ENCODE peak calls at places on chromosomes 16 and 17, in five cellular contexts. J is activated naive CD4-positive, alpha-beta T cell; G is stromal cell of bone marrow; D is C1 segment of cervical spinal cord; O is LHCN-M2. Y is an unnamed sample.

GRCh38 chr16:69861276-69862030 is 89.7 kb upstream of the CLEC18A start:
- DNase-seq in J (no peak), G (peak), D (no peak), O (peak), Y (no peak)

GRCh38 chr16:70494777-70495176 is 28.6 kb downstream of the COG4 start:
- DNase-seq in J (no peak), G (no peak), D (no peak), O (no peak), Y (no peak)

GRCh38 chr17:4559139-4559791 is 1.1 kb downstream of the GGT6 start:
- DNase-seq in J (no peak), G (no peak), D (no peak), O (no peak), Y (no peak)

GRCh38 chr17:36627101-36627500 is 25.7 kb downstream of the MRM1 start:
- DNase-seq in J (no peak), G (no peak), D (no peak), O (no peak), Y (no peak)

GRCh38 chr17:3260600-3260999 is 37.6 kb downstream of the OR3A1 start:
- DNase-seq in J (no peak), G (no peak), D (no peak), O (no peak), Y (no peak)

GRCh38 chr16:78118469-78119025 is 19.1 kb downstream of the WWOX start:
- DNase-seq in J (no peak), G (no peak), D (no peak), O (no peak), Y (no peak)

GRCh38 chr16:81799138-81799504 is 20.0 kb downstream of the PLCG2 start:
- DNase-seq in J (no peak), G (no peak), D (no peak), O (no peak), Y (no peak)

GRCh38 chr16:8660841-8661301 is 13.5 kb upstream of the ABAT start:
- DNase-seq in J (no peak), G (no peak), D (no peak), O (peak), Y (peak)

GRCh38 chr16:83117810-83118209 is 491.0 kb downstream of the CDH13 start:
- DNase-seq in J (no peak), G (no peak), D (no peak), O (no peak), Y (no peak)

GRCh38 chr16:27698746-27699145 is 148.8 kb downstream of the KATNIP start:
- DNase-seq in J (no peak), G (no peak), D (no peak), O (no peak), Y (no peak)

GRCh38 chr17:2061441-2061797 is 6.5 kb downstream of the HIC1 start:
- DNase-seq in J (no peak), G (no peak), D (no peak), O (no peak), Y (no peak)

GRCh38 chr17:27469256-27469655 is 13.0 kb downstream of the KSR1 start:
- DNase-seq in J (no peak), G (no peak), D (no peak), O (no peak), Y (no peak)

GRCh38 chr16:55062446-55062845 is 131.8 kb downstream of the IRX5 start:
- DNase-seq in J (no peak), G (peak), D (no peak), O (peak), Y (no peak)

GRCh38 chr17:74730491-74731346 is 6.3 kb upstream of the RAB37 start:
- DNase-seq in J (no peak), G (no peak), D (no peak), O (no peak), Y (no peak)

GRCh38 chr16:57704011-57704904 is 9.7 kb downstream of the DRC7 start:
- DNase-seq in J (no peak), G (no peak), D (no peak), O (no peak), Y (no peak)

GRCh38 chr17:50923611-50924010 is 57.5 kb upstream of the TOB1 start:
- DNase-seq in J (no peak), G (no peak), D (no peak), O (no peak), Y (no peak)

GRCh38 chr16:83878838-83879237 is 20.1 kb upstream of the MLYCD start:
- DNase-seq in J (no peak), G (peak), D (no peak), O (peak), Y (peak)

GRCh38 chr17:48799069-48799710 is 17.8 kb downstream of the TTLL6 start:
- DNase-seq in J (no peak), G (no peak), D (no peak), O (no peak), Y (no peak)

GRCh38 chr16:3007059-3007956 is 5.4 kb upstream of the CLDN9 start:
- DNase-seq in J (no peak), G (no peak), D (no peak), O (no peak), Y (no peak)

GRCh38 chr16:53281280-53281679 is 153.0 kb upstream of the RBL2 start:
- DNase-seq in J (no peak), G (no peak), D (no peak), O (no peak), Y (peak)

GRCh38 chr16:69179255-69180010 is 7.5 kb upstream of the SNTB2 start:
- DNase-seq in J (no peak), G (peak), D (no peak), O (peak), Y (peak)

GRCh38 chr17:37133131-37133530 is 184.4 kb downstream of the AATF start:
- DNase-seq in J (no peak), G (no peak), D (no peak), O (no peak), Y (no peak)

GRCh38 chr17:52470553-52470952 is 312.0 kb upstream of the CA10 start:
- DNase-seq in J (no peak), G (no peak), D (no peak), O (no peak), Y (no peak)